ENCODE peak calls at places on chromosomes 13 and 19, in five cellular contexts. One of them, this sample, is unnamed.

GRCh38 chr19:54114340-54114826 is 1.1 kb downstream of the TFPT start:
- DNase-seq in cardiac muscle cell: no peak
- DNase-seq in astrocyte: peak; percentile 32
- DNase-seq in uterus: no peak
- DNase-seq in neural crest cell: no peak
- DNase-seq in this sample: no peak

GRCh38 chr19:2055871-2056809 is 5.1 kb upstream of the MKNK2 start:
- DNase-seq in neural crest cell: no peak
- DNase-seq in cardiac muscle cell: no peak
- DNase-seq in uterus: peak; percentile 77
- DNase-seq in astrocyte: peak; percentile 63
- DNase-seq in this sample: no peak

GRCh38 chr19:7931221-7932061 is 5.5 kb upstream of the CTXN1 start:
- DNase-seq in cardiac muscle cell: no peak
- DNase-seq in neural crest cell: no peak
- DNase-seq in astrocyte: no peak
- DNase-seq in uterus: no peak
- DNase-seq in this sample: no peak

GRCh38 chr19:39839678-39840327 is 5.8 kb upstream of the DYRK1B start:
- DNase-seq in uterus: no peak
- DNase-seq in neural crest cell: no peak
- DNase-seq in cardiac muscle cell: no peak
- DNase-seq in astrocyte: no peak
- DNase-seq in this sample: no peak

GRCh38 chr19:8478605-8479004 is 23.8 kb downstream of the PRAM1 start:
- DNase-seq in uterus: no peak
- DNase-seq in cardiac muscle cell: no peak
- DNase-seq in astrocyte: no peak
- DNase-seq in neural crest cell: no peak
- DNase-seq in this sample: no peak

GRCh38 chr13:77330009-77330471 is 3.1 kb upstream of the MYCBP2 start:
- DNase-seq in neural crest cell: no peak
- DNase-seq in cardiac muscle cell: no peak
- DNase-seq in uterus: no peak
- DNase-seq in astrocyte: no peak
- DNase-seq in this sample: no peak

GRCh38 chr13:34155931-34156607 is 338.1 kb downstream of the RFC3 start:
- DNase-seq in astrocyte: peak; percentile 80
- DNase-seq in cardiac muscle cell: no peak
- DNase-seq in uterus: no peak
- DNase-seq in neural crest cell: no peak
- DNase-seq in this sample: no peak

GRCh38 chr19:35045667-35046300 is 4.3 kb downstream of the HPN start:
- DNase-seq in cardiac muscle cell: no peak
- DNase-seq in uterus: no peak
- DNase-seq in neural crest cell: no peak
- DNase-seq in astrocyte: no peak
- DNase-seq in this sample: no peak

GRCh38 chr19:46186101-46186716 is 38.2 kb downstream of the IGFL2 start:
- DNase-seq in uterus: no peak
- DNase-seq in cardiac muscle cell: peak; percentile 19
- DNase-seq in astrocyte: no peak
- DNase-seq in neural crest cell: no peak
- DNase-seq in this sample: no peak

GRCh38 chr19:10419646-10420443 is 493 bp upstream of the PDE4A start:
- DNase-seq in cardiac muscle cell: peak; percentile 72
- DNase-seq in uterus: no peak
- DNase-seq in astrocyte: peak; percentile 68
- DNase-seq in neural crest cell: no peak
- DNase-seq in this sample: peak; percentile 60

GRCh38 chr13:93932901-93933300 is 546.6 kb downstream of the DCT start:
- DNase-seq in neural crest cell: no peak
- DNase-seq in uterus: no peak
- DNase-seq in cardiac muscle cell: no peak
- DNase-seq in astrocyte: peak; percentile 16
- DNase-seq in this sample: no peak

GRCh38 chr19:5534787-5535586 is 32.8 kb downstream of the TINCR start:
- DNase-seq in cardiac muscle cell: no peak
- DNase-seq in neural crest cell: peak; percentile 52
- DNase-seq in astrocyte: no peak
- DNase-seq in uterus: no peak
- DNase-seq in this sample: peak; percentile 46

GRCh38 chr19:33118643-33119042 is 13.3 kb upstream of the WDR88 start:
- DNase-seq in uterus: no peak
- DNase-seq in astrocyte: no peak
- DNase-seq in cardiac muscle cell: no peak
- DNase-seq in neural crest cell: no peak
- DNase-seq in this sample: no peak

GRCh38 chr13:24127116-24127631 is 33.3 kb upstream of the SPATA13 start:
- DNase-seq in cardiac muscle cell: no peak
- DNase-seq in astrocyte: no peak
- DNase-seq in uterus: no peak
- DNase-seq in neural crest cell: no peak
- DNase-seq in this sample: no peak

GRCh38 chr13:94612050-94612449 is 10.4 kb downstream of the GPR180 start:
- DNase-seq in astrocyte: no peak
- DNase-seq in uterus: no peak
- DNase-seq in cardiac muscle cell: no peak
- DNase-seq in neural crest cell: no peak
- DNase-seq in this sample: no peak

GRCh38 chr19:3057275-3057714 is 5.0 kb downstream of the TLE5 start:
- DNase-seq in astrocyte: peak; percentile 56
- DNase-seq in neural crest cell: no peak
- DNase-seq in cardiac muscle cell: no peak
- DNase-seq in uterus: peak; percentile 93
- DNase-seq in this sample: peak; percentile 54

GRCh38 chr19:41886761-41887710 is 4.1 kb downstream of the ARHGEF1 start:
- DNase-seq in uterus: no peak
- DNase-seq in astrocyte: no peak
- DNase-seq in cardiac muscle cell: no peak
- DNase-seq in neural crest cell: no peak
- DNase-seq in this sample: no peak

GRCh38 chr19:52941941-52942370 is 18.7 kb upstream of the ZNF888 start:
- DNase-seq in astrocyte: no peak
- DNase-seq in cardiac muscle cell: peak; percentile 22
- DNase-seq in uterus: peak; percentile 36
- DNase-seq in neural crest cell: no peak
- DNase-seq in this sample: peak; percentile 37

GRCh38 chr13:106919638-106920037 is 351.7 kb upstream of the ARGLU1 start:
- DNase-seq in astrocyte: peak; percentile 19
- DNase-seq in neural crest cell: peak; percentile 34
- DNase-seq in uterus: peak; percentile 17
- DNase-seq in cardiac muscle cell: no peak
- DNase-seq in this sample: peak; percentile 46

GRCh38 chr19:48290341-48290922 is 20.6 kb downstream of the ZNF114 start:
- DNase-seq in uterus: peak; percentile 61
- DNase-seq in neural crest cell: peak; percentile 42
- DNase-seq in astrocyte: peak; percentile 61
- DNase-seq in cardiac muscle cell: peak; percentile 28
- DNase-seq in this sample: peak; percentile 64

GRCh38 chr19:54851353-54851752 is 1.1 kb downstream of the KIR3DL2 start:
- DNase-seq in neural crest cell: no peak
- DNase-seq in uterus: no peak
- DNase-seq in astrocyte: no peak
- DNase-seq in cardiac muscle cell: no peak
- DNase-seq in this sample: no peak

GRCh38 chr19:5172859-5173577 is 167.6 kb downstream of the PTPRS start:
- DNase-seq in astrocyte: peak; percentile 96
- DNase-seq in cardiac muscle cell: no peak
- DNase-seq in uterus: no peak
- DNase-seq in neural crest cell: no peak
- DNase-seq in this sample: no peak

GRCh38 chr19:38374332-38375097 is at the start of gene PSMD8:
- DNase-seq in astrocyte: peak; percentile 94
- DNase-seq in cardiac muscle cell: peak; percentile 99
- DNase-seq in uterus: peak; percentile 98
- DNase-seq in neural crest cell: peak; percentile 92
- DNase-seq in this sample: peak; percentile 97
- TF ChIP-seq CTCF in astrocyte: no peak
- TF ChIP-seq CTCF in cardiac muscle cell: peak; percentile 25
- TF ChIP-seq CTCF in uterus: no peak
- TF ChIP-seq CTCF in neural crest cell: peak; percentile 26
- TF ChIP-seq CTCF in this sample: no peak

GRCh38 chr13:27968316-27969072 is 621 bp downstream of the CDX2 start:
- DNase-seq in astrocyte: no peak
- DNase-seq in neural crest cell: no peak
- DNase-seq in cardiac muscle cell: no peak
- DNase-seq in uterus: no peak
- DNase-seq in this sample: peak; percentile 67
- TF ChIP-seq CTCF in astrocyte: no peak
- TF ChIP-seq CTCF in neural crest cell: no peak
- TF ChIP-seq CTCF in cardiac muscle cell: no peak
- TF ChIP-seq CTCF in uterus: no peak
- TF ChIP-seq CTCF in this sample: no peak

GRCh38 chr13:112587359-112587766 is 590 bp downstream of the TUBGCP3 start:
- DNase-seq in astrocyte: peak; percentile 67
- DNase-seq in uterus: peak; percentile 88
- DNase-seq in cardiac muscle cell: peak; percentile 84
- DNase-seq in neural crest cell: peak; percentile 63
- DNase-seq in this sample: peak; percentile 84
- TF ChIP-seq CTCF in astrocyte: no peak
- TF ChIP-seq CTCF in uterus: no peak
- TF ChIP-seq CTCF in cardiac muscle cell: peak; percentile 28
- TF ChIP-seq CTCF in neural crest cell: no peak
- TF ChIP-seq CTCF in this sample: no peak

GRCh38 chr19:294819-295686 is 3.9 kb upstream of the PLPP2 start:
- DNase-seq in neural crest cell: peak; percentile 59
- DNase-seq in astrocyte: no peak
- DNase-seq in cardiac muscle cell: peak; percentile 55
- DNase-seq in uterus: no peak
- DNase-seq in this sample: peak; percentile 75
- TF ChIP-seq CTCF in neural crest cell: peak; percentile 82
- TF ChIP-seq CTCF in astrocyte: peak; percentile 32
- TF ChIP-seq CTCF in cardiac muscle cell: peak; percentile 73
- TF ChIP-seq CTCF in uterus: peak; percentile 65
- TF ChIP-seq CTCF in this sample: peak; percentile 77

GRCh38 chr19:17766543-17767131 is 15.4 kb downstream of the FCHO1 start:
- DNase-seq in neural crest cell: peak; percentile 84
- DNase-seq in astrocyte: peak; percentile 52
- DNase-seq in cardiac muscle cell: peak; percentile 88
- DNase-seq in uterus: peak; percentile 43
- DNase-seq in this sample: peak; percentile 86
- TF ChIP-seq CTCF in neural crest cell: peak; percentile 88
- TF ChIP-seq CTCF in astrocyte: peak; percentile 84
- TF ChIP-seq CTCF in cardiac muscle cell: peak; percentile 98
- TF ChIP-seq CTCF in uterus: peak; percentile 73
- TF ChIP-seq CTCF in this sample: peak; percentile 82

GRCh38 chr13:27639186-27639585 is 17.5 kb downstream of the POLR1D start:
- DNase-seq in astrocyte: no peak
- DNase-seq in uterus: no peak
- DNase-seq in neural crest cell: no peak
- DNase-seq in cardiac muscle cell: no peak
- DNase-seq in this sample: no peak
- TF ChIP-seq CTCF in astrocyte: no peak
- TF ChIP-seq CTCF in uterus: no peak
- TF ChIP-seq CTCF in neural crest cell: no peak
- TF ChIP-seq CTCF in cardiac muscle cell: no peak
- TF ChIP-seq CTCF in this sample: no peak

GRCh38 chr13:31012285-31013024 is 80.0 kb downstream of the TEX26 start:
- DNase-seq in cardiac muscle cell: peak; percentile 17
- DNase-seq in astrocyte: no peak
- DNase-seq in uterus: no peak
- DNase-seq in neural crest cell: no peak
- DNase-seq in this sample: no peak
- TF ChIP-seq CTCF in cardiac muscle cell: peak; percentile 56
- TF ChIP-seq CTCF in astrocyte: peak; percentile 46
- TF ChIP-seq CTCF in uterus: peak; percentile 25
- TF ChIP-seq CTCF in neural crest cell: peak; percentile 51
- TF ChIP-seq CTCF in this sample: peak; percentile 26

GRCh38 chr19:43425567-43426392 is 11.1 kb downstream of the TEX101 start:
- DNase-seq in uterus: no peak
- DNase-seq in neural crest cell: no peak
- DNase-seq in cardiac muscle cell: peak; percentile 24
- DNase-seq in astrocyte: no peak
- DNase-seq in this sample: no peak
- TF ChIP-seq CTCF in uterus: no peak
- TF ChIP-seq CTCF in neural crest cell: peak; percentile 55
- TF ChIP-seq CTCF in cardiac muscle cell: peak; percentile 57
- TF ChIP-seq CTCF in astrocyte: peak; percentile 39
- TF ChIP-seq CTCF in this sample: no peak

DNA sequence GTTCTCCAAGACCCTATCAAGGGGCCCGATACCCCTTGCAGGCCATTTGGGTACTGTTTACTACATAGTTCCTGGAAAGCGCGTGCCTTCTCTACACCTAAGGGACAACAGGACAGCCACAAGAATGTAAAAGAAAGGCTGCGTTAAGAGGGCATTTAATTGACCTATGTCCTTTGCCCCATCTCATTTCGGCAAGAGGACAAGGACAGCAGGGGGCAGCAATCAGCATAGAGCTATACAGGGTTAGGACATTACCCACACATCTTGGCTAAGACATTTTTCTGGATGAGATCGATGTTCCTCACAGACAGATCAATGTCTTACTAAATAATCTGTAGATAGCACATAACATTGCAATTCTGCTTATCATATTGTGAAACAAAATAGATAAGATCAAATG is 41.2 kb downstream of the FLT3 start:
- DNase-seq in neural crest cell: peak; percentile 9
- DNase-seq in uterus: no peak
- DNase-seq in astrocyte: no peak
- DNase-seq in cardiac muscle cell: peak; percentile 67
- DNase-seq in this sample: peak; percentile 20
- TF ChIP-seq CTCF in neural crest cell: peak; percentile 53
- TF ChIP-seq CTCF in uterus: no peak
- TF ChIP-seq CTCF in astrocyte: peak; percentile 28
- TF ChIP-seq CTCF in cardiac muscle cell: peak; percentile 53
- TF ChIP-seq CTCF in this sample: peak; percentile 27

This sample was measured in nephron progenitor cell.